ENCODE peak calls at places on chromosome 21, in nine cellular contexts. S is Daoy, X is HTR-8/SVneo, W is AG08396, Z is caudate nucleus, G is epithelial cell of esophagus, T is activated gamma-delta T cell treated with Interleukin-2 at 50 U/mL for 16 hours, K is cardiac fibroblast, B is NCI-H510A treated with DMSO at 0.1 percent for 48 hours. F is an unnamed sample.

GRCh38 chr21:37627074-37627473 is 260.5 kb downstream of the DYRK1A start:
- DNase-seq in G (peak), K (no peak), Z (no peak), T (no peak), S (no peak), X (no peak), W (no peak), B (peak), F (no peak)

GRCh38 chr21:15679630-15680029 is 50.2 kb upstream of the USP25 start:
- DNase-seq in B (no peak), G (no peak), W (no peak), S (no peak), T (no peak), K (no peak), X (no peak), Z (no peak), F (no peak)

GRCh38 chr21:25640671-25641292 is 1.7 kb downstream of the JAM2 start:
- DNase-seq in X (no peak), K (no peak), B (no peak), W (no peak), T (no peak), S (no peak), Z (no peak), G (no peak), F (no peak)

GRCh38 chr21:45632897-45633260 is 10.6 kb upstream of the PCBP3 start:
- DNase-seq in Z (no peak), T (no peak), K (no peak), W (no peak), G (no peak), S (no peak), B (no peak), X (no peak), F (no peak)

GRCh38 chr21:44531606-44532128 is 8.3 kb downstream of the KRTAP10-1 start:
- DNase-seq in S (no peak), T (no peak), W (no peak), Z (no peak), G (no peak), K (no peak), B (no peak), X (no peak), F (no peak)

GRCh38 chr21:41966872-41967621 is 13.2 kb upstream of the C2CD2 start:
- DNase-seq in B (no peak), G (no peak), X (no peak), K (no peak), S (no peak), Z (no peak), T (no peak), W (no peak), F (no peak)

GRCh38 chr21:44779417-44780139 is 22.0 kb downstream of the UBE2G2 start:
- DNase-seq in S (no peak), T (no peak), W (no peak), B (no peak), K (peak), X (no peak), Z (no peak), G (no peak), F (no peak)

GRCh38 chr21:45957551-45957950 is 24.0 kb upstream of the COL6A1 start:
- DNase-seq in B (no peak), T (no peak), S (no peak), Z (no peak), X (no peak), W (no peak), K (no peak), G (no peak), F (no peak)

GRCh38 chr21:25175938-25176337 is 431.3 kb downstream of the MRPL39 start:
- DNase-seq in Z (no peak), S (no peak), G (no peak), K (no peak), W (no peak), T (no peak), X (no peak), B (no peak), F (no peak)

GRCh38 chr21:36437745-36438128 is 42.2 kb downstream of the CLDN14 start:
- DNase-seq in W (peak), X (no peak), T (no peak), B (no peak), K (peak), G (peak), Z (no peak), S (peak), F (peak)

GRCh38 chr21:40923361-40923760 is 76.4 kb upstream of the DSCAM start:
- DNase-seq in S (no peak), W (no peak), B (no peak), X (no peak), K (no peak), G (peak), T (no peak), Z (no peak), F (peak)

GRCh38 chr21:25179116-25179515 is 428.2 kb downstream of the MRPL39 start:
- DNase-seq in B (no peak), S (no peak), X (no peak), K (peak), W (peak), Z (no peak), G (no peak), T (no peak), F (peak)

GRCh38 chr21:27722095-27722494 is 755.2 kb upstream of the ADAMTS5 start:
- DNase-seq in X (no peak), T (no peak), G (peak), S (no peak), B (no peak), W (no peak), K (no peak), Z (no peak), F (no peak)

GRCh38 chr21:29655577-29655976 is 284.2 kb downstream of the GRIK1 start:
- DNase-seq in W (no peak), B (no peak), G (no peak), S (no peak), T (no peak), K (no peak), X (no peak), Z (no peak), F (no peak)

GRCh38 chr21:44432841-44433790 is 22.2 kb upstream of the LRRC3 start:
- DNase-seq in S (no peak), W (no peak), Z (no peak), G (no peak), K (no peak), T (no peak), B (no peak), X (no peak), F (no peak)

GRCh38 chr21:45088729-45089128 is 14.3 kb downstream of the ADARB1 start:
- DNase-seq in K (no peak), B (no peak), G (no peak), T (no peak), Z (no peak), X (no peak), S (no peak), W (no peak), F (no peak)

GRCh38 chr21:39518845-39519205 is 67.1 kb downstream of the SH3BGR start:
- DNase-seq in X (no peak), G (peak), T (no peak), W (no peak), K (no peak), Z (no peak), S (no peak), B (no peak), F (no peak)

GRCh38 chr21:28229811-28230210 is 762.9 kb downstream of the LTN1 start:
- DNase-seq in W (peak), B (no peak), K (peak), Z (no peak), S (no peak), T (no peak), X (peak), G (peak), F (peak)

GRCh38 chr21:44874497-44875331 is 1.2 kb upstream of the PTTG1IP start:
- DNase-seq in X (no peak), T (no peak), B (no peak), G (peak), W (no peak), Z (no peak), K (peak), S (no peak), F (peak)

GRCh38 chr21:37868896-37869295 is 47.4 kb downstream of the KCNJ6 start:
- DNase-seq in T (no peak), Z (no peak), G (peak), W (peak), K (no peak), X (peak), S (peak), B (no peak), F (peak)

GRCh38 chr21:27424601-27425000 is 457.7 kb upstream of the ADAMTS5 start:
- DNase-seq in W (no peak), T (no peak), Z (no peak), X (no peak), K (peak), B (no peak), S (peak), G (peak), F (peak)

GRCh38 chr21:46194374-46195334 is 10.4 kb upstream of the SPATC1L start:
- DNase-seq in W (no peak), K (no peak), X (no peak), G (no peak), B (no peak), S (no peak), T (no peak), Z (no peak), F (no peak)

F was measured in RPMI7951.